ENCODE peak calls at places on chromosomes 7 and 10, in six cellular contexts. S is sciatic nerve; N is iPS-NIHi11; H is aorta; M is activated CD4-positive, CD25-positive, alpha-beta regulatory T cell; J is LoVo. I is an unnamed sample.

GRCh38 chr7:92246363-92247101 is 758 bp downstream of the ANKIB1 start:
- DNase-seq in M (no peak), S (no peak), J (peak), H (peak), N (no peak), I (peak)

GRCh38 chr7:101507791-101508252 is 121.3 kb downstream of the MYL10 start:
- DNase-seq in N (peak), M (no peak), J (peak), H (no peak), S (no peak), I (peak)

GRCh38 chr7:83824214-83824613 is 175.3 kb upstream of the SEMA3E start:
- DNase-seq in M (no peak), H (no peak), N (no peak), S (no peak), J (no peak), I (no peak)

GRCh38 chr10:93124580-93125318 is 51.1 kb downstream of the CYP26A1 start:
- DNase-seq in M (no peak), J (peak), N (no peak), H (no peak), S (no peak), I (no peak)

GRCh38 chr10:64396105-64396504 is 874.9 kb downstream of the REEP3 start:
- DNase-seq in H (no peak), M (no peak), N (no peak), J (no peak), S (no peak), I (no peak)

GRCh38 chr7:24786941-24787340 is 29.7 kb upstream of the GSDME start:
- DNase-seq in J (no peak), S (no peak), M (no peak), H (peak), N (no peak), I (no peak)

GRCh38 chr10:100509241-100509640 is 10.4 kb downstream of the SEC31B start:
- DNase-seq in J (no peak), S (no peak), M (peak), N (no peak), H (no peak), I (no peak)

GRCh38 chr10:123009105-123009805 is 449 bp downstream of the ACADSB start:
- DNase-seq in H (peak), M (no peak), N (peak), S (peak), J (no peak), I (peak)

GRCh38 chr7:52779004-52779403 is 256.4 kb upstream of the POM121L12 start:
- DNase-seq in N (no peak), M (no peak), S (no peak), H (no peak), J (no peak), I (no peak)

GRCh38 chr10:73953665-73954064 is 42.7 kb downstream of the PLAU start:
- DNase-seq in H (no peak), J (no peak), N (no peak), S (peak), M (no peak), I (no peak)

GRCh38 chr7:149751058-149751775 is 22.2 kb downstream of the ZNF467 start:
- DNase-seq in S (no peak), H (no peak), M (no peak), N (no peak), J (no peak), I (no peak)

GRCh38 chr10:8417631-8418030 is 363.1 kb downstream of the GATA3 start:
- DNase-seq in M (no peak), S (no peak), H (no peak), N (no peak), J (no peak), I (no peak)

GRCh38 chr7:4361774-4362173 is 320.3 kb upstream of the FOXK1 start:
- DNase-seq in M (no peak), J (no peak), N (no peak), H (no peak), S (no peak), I (no peak)

GRCh38 chr7:74568658-74569057 is 88.9 kb upstream of the GTF2I start:
- DNase-seq in M (no peak), H (no peak), J (no peak), S (no peak), N (no peak), I (no peak)

GRCh38 chr7:107469836-107470416 is at the start of gene GPR22:
- DNase-seq in J (no peak), M (no peak), H (no peak), S (no peak), N (no peak), I (no peak)

GRCh38 chr10:3538850-3539531 is 246.0 kb downstream of the KLF6 start:
- DNase-seq in S (peak), N (no peak), J (no peak), H (peak), M (no peak), I (peak)

GRCh38 chr7:29988391-29989256 is 977 bp downstream of the SCRN1 start:
- DNase-seq in M (no peak), J (peak), N (peak), S (peak), H (peak), I (peak)

GRCh38 chr10:6119423-6119822 is 30.6 kb downstream of the RBM17 start:
- DNase-seq in H (no peak), J (no peak), N (no peak), M (no peak), S (no peak), I (no peak)

GRCh38 chr7:131108212-131108980 is 219.3 kb upstream of the MKLN1 start:
- DNase-seq in S (no peak), H (no peak), M (no peak), N (no peak), J (no peak), I (no peak)

GRCh38 chr10:91137822-91138221 is 82.6 kb upstream of the PCGF5 start:
- DNase-seq in N (no peak), H (no peak), S (no peak), M (no peak), J (no peak), I (no peak)

GRCh38 chr10:79941585-79942210 is 7.2 kb downstream of the SFTPD start:
- DNase-seq in N (no peak), H (no peak), J (no peak), M (no peak), S (no peak), I (no peak)

GRCh38 chr10:126240483-126240882 is 147.8 kb downstream of the ADAM12 start:
- DNase-seq in S (no peak), J (no peak), H (no peak), M (no peak), N (no peak), I (peak)

GRCh38 chr10:86079088-86079487 is 287.5 kb downstream of the GRID1 start:
- DNase-seq in J (no peak), M (no peak), H (no peak), N (peak), S (no peak), I (no peak)

GRCh38 chr10:119817991-119818888 is 54.4 kb downstream of the MCMBP start:
- DNase-seq in J (no peak), N (peak), S (peak), M (no peak), H (peak), I (peak)

GRCh38 chr7:111499027-111499426 is 63.3 kb downstream of the IMMP2L start:
- DNase-seq in M (no peak), S (no peak), J (no peak), H (no peak), N (no peak), I (no peak)

GRCh38 chr7:137642467-137642866 is 204.3 kb downstream of the DGKI start:
- DNase-seq in J (peak), M (no peak), N (no peak), H (no peak), S (no peak), I (no peak)

I was measured in neural progenitor cell.